ENCODE peak calls at places on chromosome 7, in seven cellular contexts. E is stimulated activated naive CD8-positive, alpha-beta T cell treated with anti-CD3 and anti-CD28 coated beads, Interleukin-15, Interleukin-2, amounts not matched to agents 100 U/mL and 50 U/mL, for 24 hours; D is spleen; H is NCI-H2171 treated with DMSO at 0.1 percent for 48 hours; K is endothelial cell; U is HS-5; T is activated T-helper 9 cell treated with anti-CD3 and anti-CD28 coated beads, Interleukin-2, amount 50 U/mL, for 16 hours. W is an unnamed sample.
A peak's percentile ranks its signal among the peaks of the same experiment; 100 is the strongest.

GRCh38 chr7:44920119-44920518 is 34.8 kb upstream of the PURB start:
- DNase-seq in H (no peak), E (no peak), D (no peak), K (no peak), U (no peak), T (no peak), W (no peak)

GRCh38 chr7:132061931-132062330 is 505.5 kb upstream of the PODXL start:
- DNase-seq in K (no peak), H (no peak), E (no peak), D (no peak), T (no peak), U (no peak), W (no peak)

GRCh38 chr7:103821105-103821504 is 168.4 kb downstream of the RELN start:
- DNase-seq in D (no peak), T (no peak), U (no peak), H (peak; percentile 47), E (no peak), K (no peak), W (no peak)

GRCh38 chr7:44956157-44956766 is 22.6 kb downstream of the MYO1G start:
- DNase-seq in H (no peak), E (no peak), D (no peak), K (no peak), U (no peak), T (no peak), W (no peak)

GRCh38 chr7:91347288-91347687 is 83.1 kb downstream of the FZD1 start:
- DNase-seq in K (no peak), E (no peak), U (no peak), D (no peak), T (no peak), H (no peak), W (no peak)

GRCh38 chr7:42152353-42153205 is 84.4 kb downstream of the GLI3 start:
- DNase-seq in U (no peak), H (no peak), E (no peak), D (no peak), T (no peak), K (no peak), W (no peak)

GRCh38 chr7:24826662-24827020 is 69.4 kb upstream of the GSDME start:
- DNase-seq in E (no peak), U (no peak), D (no peak), K (no peak), H (no peak), T (no peak), W (no peak)

GRCh38 chr7:1043552-1044188 is 676 bp upstream of the GPR146 start:
- DNase-seq in T (no peak), D (peak; percentile 78), E (no peak), K (peak; percentile 39), H (no peak), U (no peak), W (no peak)

GRCh38 chr7:98211676-98212531 is 665 bp downstream of the BHLHA15 start:
- DNase-seq in U (no peak), T (no peak), D (peak; percentile 77), K (no peak), E (no peak), H (no peak), W (peak; percentile 15)

GRCh38 chr7:141702047-141702567 is at the start of gene DENND11:
- DNase-seq in E (peak; percentile 66), D (peak; percentile 89), K (peak; percentile 53), T (peak; percentile 48), U (no peak), H (peak; percentile 34), W (peak; percentile 41)

GRCh38 chr7:134885967-134886352 is 100.3 kb upstream of the AGBL3 start:
- DNase-seq in H (no peak), E (no peak), D (no peak), U (peak; percentile 35), K (no peak), T (no peak), W (no peak)

GRCh38 chr7:150937848-150938561 is 40.1 kb downstream of the KCNH2 start:
- DNase-seq in U (no peak), H (no peak), D (no peak), E (peak; percentile 41), T (no peak), K (no peak), W (no peak)

GRCh38 chr7:46695045-46695708 is 774.1 kb upstream of the IGFBP3 start:
- DNase-seq in H (no peak), D (no peak), E (no peak), T (no peak), K (no peak), U (no peak), W (no peak)

GRCh38 chr7:120131096-120131839 is 141.7 kb upstream of the KCND2 start:
- DNase-seq in E (no peak), U (no peak), K (no peak), H (no peak), D (no peak), T (no peak), W (no peak)

GRCh38 chr7:106112118-106112971 is at the start of gene SYPL1:
- DNase-seq in H (peak; percentile 92), U (peak; percentile 47), T (peak; percentile 89), K (peak; percentile 96), D (peak; percentile 99), E (peak; percentile 95), W (peak; percentile 91)

GRCh38 chr7:66913118-66914049 is 7.6 kb upstream of the TMEM248 start:
- DNase-seq in U (no peak), D (no peak), H (no peak), E (no peak), T (no peak), K (no peak), W (no peak)

GRCh38 chr7:153370092-153370491 is 610.5 kb downstream of the ACTR3B start:
- DNase-seq in E (no peak), U (no peak), D (no peak), K (no peak), H (no peak), T (no peak), W (no peak)

GRCh38 chr7:150781016-150781415 is 19.1 kb downstream of the TMEM176B start:
- DNase-seq in E (no peak), K (no peak), D (no peak), T (no peak), H (no peak), U (peak; percentile 38), W (no peak)